ENCODE peak calls at places on chromosome 19, in nine cellular contexts. Y, O, N, H, Z, C, P, F and L are unnamed samples.
A peak's percentile ranks its signal among the peaks of the same experiment; 100 is the strongest.

GRCh38 chr19:4904481-4904880 is 1.8 kb upstream of the ARRDC5 start:
- DNase-seq in C (no peak), Z (no peak), F (no peak), H (no peak), P (no peak), O (no peak), Y (no peak), N (no peak), L (no peak)

GRCh38 chr19:47896019-47896418 is 9.9 kb upstream of the SULT2A1 start:
- DNase-seq in C (no peak), N (no peak), H (no peak), O (no peak), Z (no peak), F (no peak), Y (no peak), P (no peak), L (no peak)

GRCh38 chr19:30896551-30896950 is 452.7 kb downstream of the TSHZ3 start:
- DNase-seq in N (no peak), F (no peak), O (no peak), Z (no peak), Y (no peak), C (no peak), H (no peak), P (no peak), L (peak; percentile 36)

GRCh38 chr19:51417107-51417806 is at the start of gene SIGLEC10:
- DNase-seq in Z (peak; percentile 46), P (peak; percentile 79), H (no peak), Y (no peak), F (peak; percentile 80), O (peak; percentile 26), C (peak; percentile 23), N (peak; percentile 84), L (no peak)

GRCh38 chr19:32543107-32543900 is 37.7 kb upstream of the PDCD5 start:
- DNase-seq in Y (no peak), P (no peak), F (no peak), N (no peak), H (peak; percentile 25), C (no peak), Z (peak; percentile 66), O (no peak), L (no peak)

GRCh38 chr19:30046522-30046921 is 104.5 kb downstream of the URI1 start:
- DNase-seq in F (peak; percentile 64), Z (peak; percentile 36), O (no peak), Y (no peak), C (no peak), P (no peak), N (no peak), H (peak; percentile 9), L (no peak)

GRCh38 chr19:10593820-10594637 is 6.9 kb upstream of the AP1M2 start:
- DNase-seq in O (peak; percentile 38), H (no peak), C (no peak), N (peak; percentile 61), F (peak; percentile 70), Y (no peak), Z (no peak), P (no peak), L (no peak)

GRCh38 chr19:35154535-35155406 is at the start of gene FXYD5:
- DNase-seq in Z (peak; percentile 70), P (peak; percentile 83), H (peak; percentile 81), F (peak; percentile 62), N (peak; percentile 84), O (peak; percentile 76), Y (peak; percentile 48), C (peak; percentile 88), L (no peak)

GRCh38 chr19:35844482-35845214 is 7.7 kb downstream of the NPHS1 start:
- DNase-seq in Y (no peak), Z (no peak), P (no peak), F (no peak), O (no peak), H (no peak), N (no peak), C (no peak), L (no peak)

GRCh38 chr19:4556574-4557185 is 2.8 kb downstream of the SEMA6B start:
- DNase-seq in O (no peak), H (no peak), Z (peak; percentile 84), P (no peak), F (no peak), N (no peak), Y (no peak), C (peak; percentile 28), L (no peak)

GRCh38 chr19:20273376-20273775 is 106.4 kb downstream of the ZNF486 start:
- DNase-seq in F (no peak), N (no peak), O (no peak), Y (no peak), C (no peak), P (no peak), H (no peak), Z (no peak), L (no peak)

GRCh38 chr19:7589822-7590221 is 5.8 kb upstream of the CAMSAP3 start:
- DNase-seq in O (no peak), N (no peak), P (no peak), C (no peak), F (no peak), Z (no peak), Y (no peak), H (no peak), L (no peak)

GRCh38 chr19:33678796-33679195 is 57.0 kb downstream of the CHST8 start:
- DNase-seq in C (no peak), N (no peak), H (no peak), F (no peak), P (no peak), Z (no peak), O (peak; percentile 16), Y (no peak), L (no peak)

GRCh38 chr19:35716735-35716984 is 1.1 kb upstream of the KMT2B start:
- DNase-seq in N (no peak), Y (no peak), P (no peak), C (no peak), F (no peak), H (no peak), O (peak; percentile 47), Z (no peak), L (peak; percentile 81)

GRCh38 chr19:21117041-21117907 is 24.6 kb upstream of the ZNF431 start:
- DNase-seq in C (no peak), Y (no peak), N (no peak), Z (no peak), H (peak; percentile 83), O (no peak), P (no peak), F (no peak), L (no peak)

GRCh38 chr19:43782689-43783231 is 2.0 kb upstream of the KCNN4 start:
- DNase-seq in Y (no peak), N (no peak), C (no peak), H (no peak), F (no peak), Z (no peak), P (no peak), O (no peak), L (no peak)

GRCh38 chr19:10292206-10292788 is 2.5 kb downstream of the ICAM5 start:
- DNase-seq in P (peak; percentile 94), O (peak; percentile 71), Y (peak; percentile 36), N (peak; percentile 94), C (peak; percentile 85), F (peak; percentile 85), Z (peak; percentile 83), H (no peak), L (no peak)

GRCh38 chr19:32018014-32018413 is 327.4 kb upstream of the ZNF507 start:
- DNase-seq in O (no peak), C (peak; percentile 64), N (no peak), Z (no peak), P (no peak), Y (no peak), F (no peak), H (peak; percentile 85), L (no peak)

GRCh38 chr19:30227661-30228112 is 144.5 kb upstream of the ZNF536 start:
- DNase-seq in Z (peak; percentile 48), C (peak; percentile 71), N (peak; percentile 57), P (peak; percentile 43), O (peak; percentile 37), H (peak; percentile 59), Y (no peak), F (peak; percentile 65), L (no peak)

GRCh38 chr19:17479325-17479791 is 9.0 kb downstream of the SLC27A1 start:
- DNase-seq in N (no peak), P (no peak), O (no peak), Z (no peak), C (peak; percentile 76), H (peak; percentile 73), F (no peak), Y (no peak), L (no peak)

GRCh38 chr19:2952953-2953481 is 8.2 kb upstream of the ZNF77 start:
- DNase-seq in H (peak; percentile 19), N (peak; percentile 71), O (no peak), C (no peak), P (peak; percentile 66), F (peak; percentile 31), Y (no peak), Z (peak; percentile 89), L (no peak)
- TF ChIP-seq CTCF in H (no peak), N (no peak), O (no peak), C (no peak), P (no peak), F (no peak), Y (no peak), Z (no peak), L (no peak)

GRCh38 chr19:45876411-45877197 is 9.3 kb downstream of the IRF2BP1 start:
- DNase-seq in N (no peak), F (no peak), O (peak; percentile 25), H (peak; percentile 47), Y (no peak), Z (no peak), C (peak; percentile 75), P (peak; percentile 54), L (no peak)
- H3K4me3 ChIP-seq in N (peak overlapping the region; percentile 39), F (no peak overlapping the region), O (peak overlapping the region; percentile 47), H (no peak overlapping the region), Y (peak overlapping the region; percentile 12), Z (no peak overlapping the region), C (no peak overlapping the region), P (peak overlapping the region; percentile 18), L (peak overlapping the region; percentile 57)

GRCh38 chr19:49073514-49074378 is 1.2 kb upstream of the KCNA7 start:
- DNase-seq in H (no peak), F (no peak), O (no peak), P (no peak), C (no peak), Z (peak; percentile 57), Y (no peak), N (no peak), L (no peak)
- TF ChIP-seq CTCF in H (peak; percentile 27), F (peak; percentile 46), O (no peak), P (no peak), C (peak; percentile 28), Z (peak; percentile 53), Y (no peak), N (no peak), L (no peak)

DNA sequence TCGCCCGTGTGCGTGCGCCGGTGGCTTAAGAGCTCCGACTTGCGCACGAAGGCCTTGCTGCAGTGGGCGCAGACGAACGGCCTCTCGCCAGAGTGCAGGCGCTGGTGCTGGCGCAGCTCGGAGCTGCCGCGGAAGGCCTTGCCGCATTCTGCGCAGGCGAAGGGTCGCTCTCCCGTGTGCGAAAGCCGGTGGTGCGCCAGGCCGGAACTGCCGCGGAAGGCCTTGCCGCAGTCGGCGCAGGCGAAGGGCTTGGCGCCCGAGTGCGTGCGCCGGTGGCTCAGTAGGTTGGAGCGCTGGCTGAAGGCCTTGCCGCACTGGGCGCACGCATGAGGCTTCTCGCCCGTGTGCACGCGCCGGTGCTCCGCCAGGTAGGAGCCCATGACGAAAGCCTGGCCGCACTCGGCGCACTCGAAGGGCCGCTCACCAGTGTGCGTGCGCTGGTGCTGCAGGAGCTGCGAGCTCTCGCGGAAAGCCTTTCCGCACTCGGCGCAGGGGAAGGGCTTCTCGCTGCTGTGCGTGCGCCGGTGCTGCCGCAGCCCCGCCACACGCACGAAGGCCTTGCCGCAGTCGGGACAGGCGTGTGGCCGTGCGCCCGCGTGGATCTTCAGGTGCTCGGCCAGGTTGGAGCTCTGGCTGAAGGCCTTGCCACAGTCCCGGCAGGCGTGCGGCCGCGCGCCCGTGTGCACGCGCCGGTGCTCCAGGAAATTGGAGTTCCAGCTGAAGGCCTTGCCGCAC is 3.1 kb upstream of the A1BG start:
- DNase-seq in C (peak; percentile 65), O (no peak), P (no peak), N (peak; percentile 45), H (no peak), F (peak; percentile 58), Z (no peak), Y (no peak), L (no peak)
- H3K4me3 ChIP-seq in C (no peak overlapping the region), O (peak overlapping the region; percentile 32), P (peak overlapping the region; percentile 23), N (peak overlapping the region; percentile 46), H (peak overlapping the region; percentile 33), F (no peak overlapping the region), Z (no peak overlapping the region), Y (no peak overlapping the region), L (peak overlapping the region; percentile 67)